ENCODE peak calls at places on chromosomes 11 and 22, in seven cellular contexts. P is GM12865, I is HFF-Myc, O is ovary, U is foreskin keratinocyte, L is AG10803, G is Caki2. M is an unnamed sample.
A peak's percentile ranks its signal among the peaks of the same experiment; 100 is the strongest.

GRCh38 chr11:100562102-100562501 is 125.0 kb upstream of the ARHGAP42 start:
- DNase-seq in P (no peak), I (peak; percentile 65), G (peak; percentile 57), U (peak; percentile 80), O (no peak), L (peak; percentile 70), M (peak; percentile 37)

GRCh38 chr22:25120093-25120561 is 79.5 kb upstream of the CRYBB3 start:
- DNase-seq in G (peak; percentile 34), U (peak; percentile 44), P (no peak), L (no peak), I (no peak), O (no peak), M (no peak)

GRCh38 chr22:36925388-36926290 is 12.2 kb downstream of the CSF2RB start:
- DNase-seq in P (no peak), U (no peak), I (no peak), L (peak; percentile 4), O (no peak), G (no peak), M (peak; percentile 95)

GRCh38 chr11:87473174-87473573 is 435.4 kb downstream of the TMEM135 start:
- DNase-seq in I (peak; percentile 27), O (no peak), U (peak; percentile 93), P (no peak), L (peak; percentile 92), G (peak; percentile 2), M (peak; percentile 51)

GRCh38 chr11:40306938-40307548 is 1152.4 kb downstream of the LRRC4C start:
- DNase-seq in L (peak; percentile 57), P (peak; percentile 46), I (peak; percentile 42), G (peak; percentile 23), U (peak; percentile 48), O (no peak), M (peak; percentile 29)

GRCh38 chr11:116925050-116925449 is 87.6 kb upstream of the APOA1 start:
- DNase-seq in U (no peak), P (peak; percentile 72), I (no peak), O (no peak), G (no peak), L (no peak), M (no peak)

GRCh38 chr22:24230911-24231656 is 13.8 kb downstream of the GGT5 start:
- DNase-seq in U (no peak), L (no peak), O (no peak), I (no peak), P (peak; percentile 52), G (no peak), M (no peak)

GRCh38 chr11:48037709-48038468 is 57.5 kb downstream of the PTPRJ start:
- DNase-seq in L (no peak), O (no peak), U (no peak), I (peak; percentile 31), G (no peak), P (no peak), M (no peak)

GRCh38 chr22:26464312-26464711 is 19.3 kb downstream of the HPS4 start:
- DNase-seq in O (no peak), U (peak; percentile 66), P (no peak), G (no peak), L (peak; percentile 92), I (peak; percentile 56), M (no peak)

GRCh38 chr11:19410032-19410431 is 169.3 kb upstream of the E2F8 start:
- DNase-seq in O (no peak), L (no peak), P (peak; percentile 54), G (no peak), I (no peak), U (no peak), M (no peak)

GRCh38 chr11:35138606-35138948 is 394 bp upstream of the CD44 start:
- DNase-seq in P (no peak), G (no peak), O (no peak), U (no peak), L (no peak), I (no peak), M (peak; percentile 45)

GRCh38 chr11:67353317-67354313 is at the start of gene POLD4:
- DNase-seq in O (peak; percentile 99), G (peak; percentile 90), I (no peak), U (peak; percentile 81), P (peak; percentile 99), L (peak; percentile 96), M (peak; percentile 85)

GRCh38 chr22:48199667-48200066 is 1437.2 kb downstream of the TBC1D22A start:
- DNase-seq in U (no peak), G (no peak), I (no peak), O (no peak), P (no peak), L (no peak), M (no peak)

GRCh38 chr11:120521176-120521575 is 9.6 kb downstream of the GRIK4 start:
- DNase-seq in I (no peak), L (no peak), U (no peak), O (no peak), P (no peak), G (no peak), M (no peak)

GRCh38 chr11:110087820-110088534 is 5.2 kb upstream of the ZC3H12C start:
- DNase-seq in U (no peak), O (no peak), I (no peak), P (no peak), G (no peak), L (peak; percentile 85), M (peak; percentile 89)

GRCh38 chr11:10694481-10695239 is 1.1 kb upstream of the IRAG1 start:
- DNase-seq in O (no peak), P (no peak), G (no peak), L (peak; percentile 71), U (no peak), I (no peak), M (no peak)

GRCh38 chr22:21590809-21591641 is 23.5 kb downstream of the UBE2L3 start:
- DNase-seq in I (no peak), G (no peak), L (no peak), P (peak; percentile 27), U (no peak), O (no peak), M (no peak)

GRCh38 chr22:49398646-49399045 is 429.0 kb downstream of the BRD1 start:
- DNase-seq in P (no peak), U (no peak), O (no peak), G (no peak), L (no peak), I (no peak), M (no peak)

GRCh38 chr11:2107941-2108630 is 31.1 kb downstream of the IGF2 start:
- DNase-seq in I (no peak), U (no peak), L (no peak), G (no peak), P (no peak), O (no peak), M (no peak)

GRCh38 chr11:70067591-70068341 is 10.4 kb upstream of the ANO1 start:
- DNase-seq in U (no peak), G (no peak), P (no peak), I (no peak), L (no peak), O (no peak), M (no peak)

GRCh38 chr11:58466293-58466692 is 24.3 kb upstream of the OR5B12 start:
- DNase-seq in G (no peak), P (no peak), O (no peak), I (no peak), U (peak; percentile 33), L (no peak), M (no peak)

GRCh38 chr22:22520020-22520656 is at the start of gene ZNF280A:
- DNase-seq in G (peak; percentile 91), U (no peak), I (no peak), O (no peak), L (no peak), P (no peak), M (no peak)